ENCODE peak calls at places on chromosome 10, in eight cellular contexts. One of them, this sample, is unnamed.

GRCh38 chr10:121864653-121865052 is 63.2 kb downstream of the ATE1 start:
- DNase-seq in upper lobe of right lung: no peak
- DNase-seq in PC-9: no peak
- DNase-seq in NCI-H1092: no peak
- DNase-seq in H7: no peak
- DNase-seq in GM20000: no peak
- DNase-seq in B cell: no peak
- DNase-seq in fibroblast of lung: no peak
- DNase-seq in this sample: no peak

GRCh38 chr10:129613377-129613980 is 146.4 kb downstream of the MGMT start:
- DNase-seq in B cell: no peak
- DNase-seq in PC-9: no peak
- DNase-seq in GM20000: no peak
- DNase-seq in NCI-H1092: no peak
- DNase-seq in upper lobe of right lung: no peak
- DNase-seq in fibroblast of lung: no peak
- DNase-seq in H7: no peak
- DNase-seq in this sample: no peak

GRCh38 chr10:118850418-118851061 is 95.8 kb upstream of the CACUL1 start:
- DNase-seq in B cell: peak; percentile 44
- DNase-seq in NCI-H1092: peak; percentile 55
- DNase-seq in GM20000: peak; percentile 53
- DNase-seq in fibroblast of lung: peak; percentile 32
- DNase-seq in upper lobe of right lung: peak; percentile 89
- DNase-seq in H7: peak; percentile 80
- DNase-seq in PC-9: no peak
- DNase-seq in this sample: peak; percentile 62

GRCh38 chr10:12337407-12337806 is 11.9 kb upstream of the CAMK1D start:
- DNase-seq in GM20000: no peak
- DNase-seq in upper lobe of right lung: no peak
- DNase-seq in PC-9: no peak
- DNase-seq in B cell: no peak
- DNase-seq in fibroblast of lung: peak; percentile 78
- DNase-seq in H7: no peak
- DNase-seq in NCI-H1092: no peak
- DNase-seq in this sample: no peak

GRCh38 chr10:90328896-90329295 is 528.9 kb downstream of the HTR7 start:
- DNase-seq in B cell: no peak
- DNase-seq in PC-9: no peak
- DNase-seq in NCI-H1092: no peak
- DNase-seq in H7: peak; percentile 8
- DNase-seq in fibroblast of lung: no peak
- DNase-seq in GM20000: no peak
- DNase-seq in upper lobe of right lung: no peak
- DNase-seq in this sample: no peak

GRCh38 chr10:132255489-132256344 is 52.0 kb downstream of the STK32C start:
- DNase-seq in upper lobe of right lung: no peak
- DNase-seq in PC-9: no peak
- DNase-seq in GM20000: no peak
- DNase-seq in fibroblast of lung: no peak
- DNase-seq in NCI-H1092: no peak
- DNase-seq in H7: no peak
- DNase-seq in B cell: no peak
- DNase-seq in this sample: no peak

GRCh38 chr10:4048245-4048864 is 263.3 kb upstream of the KLF6 start:
- DNase-seq in fibroblast of lung: no peak
- DNase-seq in H7: no peak
- DNase-seq in PC-9: no peak
- DNase-seq in B cell: no peak
- DNase-seq in NCI-H1092: no peak
- DNase-seq in GM20000: no peak
- DNase-seq in upper lobe of right lung: no peak
- DNase-seq in this sample: no peak

GRCh38 chr10:67793313-67793712 is 44.7 kb downstream of the DNAJC12 start:
- DNase-seq in upper lobe of right lung: no peak
- DNase-seq in PC-9: no peak
- DNase-seq in GM20000: no peak
- DNase-seq in H7: no peak
- DNase-seq in fibroblast of lung: no peak
- DNase-seq in B cell: no peak
- DNase-seq in NCI-H1092: no peak
- DNase-seq in this sample: no peak

GRCh38 chr10:96740141-96740540 is 19.8 kb upstream of the PIK3AP1 start:
- DNase-seq in B cell: no peak
- DNase-seq in H7: no peak
- DNase-seq in NCI-H1092: no peak
- DNase-seq in fibroblast of lung: no peak
- DNase-seq in GM20000: no peak
- DNase-seq in PC-9: no peak
- DNase-seq in upper lobe of right lung: no peak
- DNase-seq in this sample: peak; percentile 39

GRCh38 chr10:105718207-105718995 is 1077.3 kb downstream of the SORCS3 start:
- DNase-seq in upper lobe of right lung: no peak
- DNase-seq in GM20000: no peak
- DNase-seq in fibroblast of lung: no peak
- DNase-seq in PC-9: no peak
- DNase-seq in H7: no peak
- DNase-seq in NCI-H1092: no peak
- DNase-seq in B cell: no peak
- DNase-seq in this sample: peak; percentile 24

GRCh38 chr10:93813507-93814465 is 56.0 kb downstream of the LGI1 start:
- DNase-seq in PC-9: peak; percentile 43
- DNase-seq in GM20000: peak; percentile 17
- DNase-seq in upper lobe of right lung: peak; percentile 76
- DNase-seq in fibroblast of lung: peak; percentile 37
- DNase-seq in H7: peak; percentile 53
- DNase-seq in B cell: peak; percentile 40
- DNase-seq in NCI-H1092: peak; percentile 14
- DNase-seq in this sample: peak; percentile 85

GRCh38 chr10:12978885-12979284 is 22.6 kb downstream of the CCDC3 start:
- DNase-seq in NCI-H1092: no peak
- DNase-seq in fibroblast of lung: no peak
- DNase-seq in upper lobe of right lung: no peak
- DNase-seq in B cell: no peak
- DNase-seq in GM20000: no peak
- DNase-seq in H7: no peak
- DNase-seq in PC-9: no peak
- DNase-seq in this sample: no peak

GRCh38 chr10:95275726-95276366 is 15.0 kb downstream of the PDLIM1 start:
- DNase-seq in fibroblast of lung: peak; percentile 83
- DNase-seq in H7: no peak
- DNase-seq in upper lobe of right lung: no peak
- DNase-seq in PC-9: no peak
- DNase-seq in NCI-H1092: no peak
- DNase-seq in GM20000: no peak
- DNase-seq in B cell: no peak
- DNase-seq in this sample: no peak

GRCh38 chr10:87635498-87636312 is 24.0 kb upstream of the PAPSS2 start:
- DNase-seq in GM20000: peak; percentile 13
- DNase-seq in NCI-H1092: no peak
- DNase-seq in PC-9: peak; percentile 97
- DNase-seq in upper lobe of right lung: no peak
- DNase-seq in B cell: no peak
- DNase-seq in fibroblast of lung: peak; percentile 85
- DNase-seq in H7: no peak
- DNase-seq in this sample: no peak

GRCh38 chr10:108639010-108639409 is 1284.3 kb downstream of the XPNPEP1 start:
- DNase-seq in PC-9: no peak
- DNase-seq in fibroblast of lung: no peak
- DNase-seq in NCI-H1092: no peak
- DNase-seq in B cell: no peak
- DNase-seq in GM20000: no peak
- DNase-seq in upper lobe of right lung: no peak
- DNase-seq in H7: no peak
- DNase-seq in this sample: no peak

GRCh38 chr10:12259988-12260387 is 64.0 kb downstream of the CDC123 start:
- DNase-seq in B cell: no peak
- DNase-seq in NCI-H1092: no peak
- DNase-seq in GM20000: no peak
- DNase-seq in fibroblast of lung: no peak
- DNase-seq in PC-9: no peak
- DNase-seq in upper lobe of right lung: peak; percentile 26
- DNase-seq in H7: no peak
- DNase-seq in this sample: no peak

GRCh38 chr10:132460691-132461090 is 63.7 kb downstream of the PWWP2B start:
- DNase-seq in fibroblast of lung: no peak
- DNase-seq in upper lobe of right lung: no peak
- DNase-seq in PC-9: no peak
- DNase-seq in H7: peak; percentile 52
- DNase-seq in NCI-H1092: no peak
- DNase-seq in B cell: no peak
- DNase-seq in GM20000: no peak
- DNase-seq in this sample: no peak

GRCh38 chr10:104128214-104128613 is 6.2 kb downstream of the SFR1 start:
- DNase-seq in NCI-H1092: no peak
- DNase-seq in GM20000: no peak
- DNase-seq in B cell: no peak
- DNase-seq in fibroblast of lung: peak; percentile 48
- DNase-seq in H7: no peak
- DNase-seq in PC-9: no peak
- DNase-seq in upper lobe of right lung: no peak
- DNase-seq in this sample: no peak

GRCh38 chr10:2890093-2890492 is 177.3 kb upstream of the PFKP start:
- DNase-seq in PC-9: no peak
- DNase-seq in upper lobe of right lung: no peak
- DNase-seq in GM20000: no peak
- DNase-seq in H7: no peak
- DNase-seq in B cell: no peak
- DNase-seq in NCI-H1092: no peak
- DNase-seq in fibroblast of lung: no peak
- DNase-seq in this sample: no peak

GRCh38 chr10:4254101-4254994 is 469.3 kb upstream of the KLF6 start:
- DNase-seq in GM20000: no peak
- DNase-seq in NCI-H1092: no peak
- DNase-seq in PC-9: no peak
- DNase-seq in H7: no peak
- DNase-seq in fibroblast of lung: peak; percentile 95
- DNase-seq in B cell: no peak
- DNase-seq in upper lobe of right lung: no peak
- DNase-seq in this sample: no peak

GRCh38 chr10:5530412-5530806 is 5.6 kb downstream of the CALML3 start:
- DNase-seq in B cell: no peak
- DNase-seq in fibroblast of lung: no peak
- DNase-seq in GM20000: no peak
- DNase-seq in H7: no peak
- DNase-seq in PC-9: no peak
- DNase-seq in upper lobe of right lung: peak; percentile 36
- DNase-seq in NCI-H1092: no peak
- DNase-seq in this sample: no peak

GRCh38 chr10:103833731-103834365 is 21.5 kb downstream of the SH3PXD2A start:
- DNase-seq in NCI-H1092: no peak
- DNase-seq in H7: peak; percentile 74
- DNase-seq in fibroblast of lung: no peak
- DNase-seq in PC-9: no peak
- DNase-seq in upper lobe of right lung: no peak
- DNase-seq in B cell: no peak
- DNase-seq in GM20000: no peak
- DNase-seq in this sample: no peak

GRCh38 chr10:101545898-101546297 is 42.2 kb downstream of the POLL start:
- DNase-seq in GM20000: no peak
- DNase-seq in PC-9: no peak
- DNase-seq in H7: no peak
- DNase-seq in fibroblast of lung: no peak
- DNase-seq in upper lobe of right lung: no peak
- DNase-seq in B cell: no peak
- DNase-seq in NCI-H1092: no peak
- DNase-seq in this sample: no peak

GRCh38 chr10:116944911-116945310 is 60.1 kb downstream of the SHTN1 start:
- DNase-seq in fibroblast of lung: no peak
- DNase-seq in B cell: no peak
- DNase-seq in PC-9: no peak
- DNase-seq in H7: no peak
- DNase-seq in NCI-H1092: no peak
- DNase-seq in upper lobe of right lung: no peak
- DNase-seq in GM20000: no peak
- DNase-seq in this sample: no peak

This sample was measured in pancreas.